ENCODE peak calls at places on chromosomes 11 and 22, in six cellular contexts. P, D, K, T, E and G are unnamed samples.

GRCh38 chr11:6132431-6132830 is 24.9 kb downstream of the OR56B4 start:
- DNase-seq in P (no peak), D (no peak), K (no peak), T (no peak), E (no peak), G (no peak)

GRCh38 chr22:22450343-22450839 is 58.2 kb downstream of the ZNF280B start:
- DNase-seq in P (peak), D (peak), K (no peak), T (no peak), E (no peak), G (no peak)

GRCh38 chr11:20672575-20672974 is 3.2 kb downstream of the NELL1 start:
- DNase-seq in P (peak), D (no peak), K (no peak), T (no peak), E (no peak), G (no peak)

GRCh38 chr22:19085233-19086043 is 36.8 kb downstream of the DGCR2 start:
- DNase-seq in P (peak), D (no peak), K (no peak), T (no peak), E (no peak), G (no peak)

GRCh38 chr11:79087957-79088318 is 352.9 kb downstream of the TENM4 start:
- DNase-seq in P (no peak), D (no peak), K (no peak), T (no peak), E (no peak), G (no peak)

GRCh38 chr11:9601041-9601875 is 27.8 kb downstream of the WEE1 start:
- DNase-seq in P (peak), D (no peak), K (no peak), T (peak), E (peak), G (no peak)

GRCh38 chr11:3137486-3138177 is 27.5 kb downstream of the OSBPL5 start:
- DNase-seq in P (peak), D (peak), K (no peak), T (no peak), E (peak), G (no peak)

GRCh38 chr22:35952576-35952975 is 76.0 kb downstream of the RBFOX2 start:
- DNase-seq in P (no peak), D (no peak), K (no peak), T (no peak), E (no peak), G (no peak)

GRCh38 chr11:104813532-104813931 is 84.7 kb downstream of the CASP12 start:
- DNase-seq in P (no peak), D (no peak), K (no peak), T (no peak), E (no peak), G (no peak)

GRCh38 chr22:40479887-40480538 is 109.6 kb downstream of the SGSM3 start:
- DNase-seq in P (peak), D (no peak), K (no peak), T (no peak), E (no peak), G (no peak)

GRCh38 chr11:10930224-10930960 is 72.5 kb upstream of the ZBED5 start:
- DNase-seq in P (peak), D (no peak), K (peak), T (no peak), E (no peak), G (no peak)

GRCh38 chr11:110866081-110866480 is 153.8 kb upstream of the ARHGAP20 start:
- DNase-seq in P (no peak), D (no peak), K (no peak), T (no peak), E (no peak), G (no peak)

GRCh38 chr11:43282607-43283440 is 29.0 kb upstream of the API5 start:
- DNase-seq in P (peak), D (peak), K (peak), T (peak), E (peak), G (no peak)

GRCh38 chr22:19615001-19615461 is 90.8 kb upstream of the CLDN5 start:
- DNase-seq in P (no peak), D (no peak), K (no peak), T (no peak), E (no peak), G (no peak)

GRCh38 chr11:75766449-75767227 is 1.9 kb upstream of the DGAT2 start:
- DNase-seq in P (no peak), D (no peak), K (no peak), T (no peak), E (no peak), G (no peak)

GRCh38 chr11:75768112-75768908 is at the start of gene DGAT2:
- DNase-seq in P (peak), D (peak), K (peak), T (peak), E (peak), G (peak)

GRCh38 chr11:75767228-75767572 is 1.4 kb upstream of the DGAT2 start:
- DNase-seq in P (no peak), D (no peak), K (no peak), T (no peak), E (no peak), G (no peak)

GRCh38 chr11:75768909-75769771 is 562 bp downstream of the DGAT2 start:
- DNase-seq in P (no peak), D (no peak), K (no peak), T (no peak), E (no peak), G (no peak)

DNA sequence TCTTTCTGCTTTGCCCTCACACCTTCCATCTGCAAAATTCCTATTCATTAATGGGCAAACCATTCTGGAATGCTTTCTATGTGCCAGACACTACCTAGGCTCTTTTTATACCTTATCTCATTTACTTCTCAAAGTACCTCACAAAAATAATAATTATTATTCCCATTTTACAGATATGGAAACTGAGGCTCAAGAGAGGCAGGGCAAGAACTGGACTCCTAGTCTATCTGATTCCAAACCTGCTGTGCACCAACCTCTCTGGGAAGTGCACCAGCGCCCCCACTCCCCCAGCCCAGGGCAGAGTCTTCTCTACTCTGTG is 826 bp upstream of the DGAT2 start:
- DNase-seq in P (no peak), D (no peak), K (no peak), T (no peak), E (no peak), G (no peak)
- H3K4me3 ChIP-seq in P (no peak), D (peak), K (no peak), T (peak), E (no peak), G (no peak)

DNA sequence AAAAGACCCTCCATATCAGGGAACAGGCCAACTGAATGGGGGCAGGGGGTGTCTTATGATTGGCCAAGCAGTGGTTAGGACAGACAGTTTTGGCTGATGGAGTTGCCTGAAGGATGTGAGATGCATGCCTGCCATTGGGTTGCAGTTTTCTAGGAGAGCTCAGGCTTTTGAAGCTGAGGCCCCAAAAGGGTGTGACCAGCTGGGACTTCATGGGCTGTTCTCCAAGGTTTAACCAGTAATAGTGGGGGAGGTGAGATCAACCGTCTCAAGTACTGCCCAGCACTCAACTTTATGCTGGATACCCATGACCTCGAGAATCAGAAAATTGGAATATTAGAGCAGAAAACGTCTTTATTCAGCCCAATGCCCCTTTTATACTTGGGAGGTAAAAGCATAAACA is 13.5 kb downstream of the DTX4 start:
- DNase-seq in P (no peak), D (no peak), K (no peak), T (no peak), E (no peak), G (no peak)
- H3K4me3 ChIP-seq in P (no peak), D (no peak), K (no peak), T (no peak), E (no peak), G (no peak)

DNA sequence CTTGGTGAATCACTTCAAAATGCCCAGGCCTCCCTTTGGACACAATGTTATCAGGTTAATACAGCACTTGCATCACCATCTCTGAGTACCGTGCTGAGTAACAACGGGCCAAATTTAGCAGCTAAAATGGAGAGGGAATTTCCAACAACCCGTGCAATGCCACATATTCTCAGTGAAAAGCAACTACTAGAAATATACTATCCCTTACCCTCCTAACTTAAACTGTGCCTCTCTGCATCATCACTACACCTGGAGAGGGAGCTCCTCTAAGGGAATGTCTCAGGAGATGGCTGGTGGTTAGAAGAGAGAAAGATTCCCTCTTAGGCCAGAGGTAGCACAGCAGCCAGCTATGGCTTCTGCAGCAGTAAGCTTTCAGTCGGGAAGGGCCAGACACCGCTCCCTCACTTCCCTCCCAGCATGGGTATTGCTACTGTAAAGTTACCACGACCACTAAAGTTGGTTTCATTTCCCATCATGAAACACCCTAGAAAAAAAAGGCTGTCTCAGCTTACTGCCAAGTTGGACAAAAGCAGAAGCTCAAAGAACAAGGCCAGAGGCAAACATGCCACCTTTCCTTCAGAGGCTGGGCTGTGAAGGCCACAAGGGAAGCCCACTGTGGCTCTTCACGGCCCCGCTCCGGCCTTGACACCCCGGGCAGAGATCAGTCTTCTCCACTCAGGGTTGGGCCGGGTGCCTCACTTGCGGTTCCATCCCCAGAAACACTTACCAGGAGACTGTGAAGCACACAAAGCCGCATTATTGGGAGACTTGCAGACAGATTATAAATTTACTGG is 3.9 kb downstream of the MAML2 start:
- DNase-seq in P (peak), D (peak), K (peak), T (no peak), E (peak), G (peak)
- H3K4me3 ChIP-seq in P (peak), D (peak), K (peak), T (peak), E (peak), G (no peak)

DNA sequence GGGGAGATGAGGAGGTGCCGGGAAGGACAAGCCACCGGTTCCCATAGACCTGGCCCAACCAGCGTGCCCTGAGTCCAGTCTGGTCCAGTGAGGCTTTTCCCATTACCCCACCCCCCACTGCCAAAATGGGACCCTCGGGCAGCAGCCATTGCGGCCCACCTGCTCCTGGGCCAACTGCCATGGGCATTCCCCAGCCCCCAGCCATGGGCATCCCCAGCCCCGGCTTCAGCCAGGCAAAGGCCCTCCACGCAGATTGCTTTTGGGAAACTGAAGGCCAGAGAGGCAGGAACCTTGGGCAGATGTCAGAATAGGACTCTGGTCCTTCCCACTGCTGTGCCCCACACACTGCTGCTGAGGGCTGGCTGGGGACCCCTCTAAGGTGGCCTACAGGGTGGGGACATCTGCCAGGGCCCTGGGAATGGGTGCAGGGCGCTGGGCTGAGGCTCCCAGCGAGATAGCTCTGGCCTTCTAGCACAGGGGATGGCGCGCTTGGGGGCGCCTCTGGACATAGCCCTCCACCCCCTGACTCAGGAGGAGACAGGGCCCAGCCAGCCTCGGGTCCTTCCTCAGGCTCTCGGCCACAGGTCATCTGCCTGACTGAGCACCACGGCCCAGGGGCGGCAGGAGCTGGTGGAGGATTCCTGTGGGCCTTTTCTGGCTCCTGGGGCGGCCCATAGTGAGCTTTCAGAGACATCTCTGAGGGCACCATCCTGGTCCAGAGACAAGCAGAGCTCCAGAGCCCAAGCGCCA is 4.9 kb downstream of the PIM3 start:
- DNase-seq in P (no peak), D (peak), K (no peak), T (no peak), E (peak), G (peak)
- H3K4me3 ChIP-seq in P (no peak), D (peak), K (no peak), T (no peak), E (no peak), G (no peak)

GRCh38 chr11:66747480-66747879 is 18.5 kb upstream of the SPTBN2 start:
- DNase-seq in P (no peak), D (no peak), K (no peak), T (no peak), E (no peak), G (no peak)

GRCh38 chr11:66744485-66745355 is 15.7 kb upstream of the SPTBN2 start:
- DNase-seq in P (peak), D (peak), K (peak), T (peak), E (peak), G (peak)

GRCh38 chr11:66745356-66746235 is 16.6 kb upstream of the SPTBN2 start:
- DNase-seq in P (no peak), D (peak), K (no peak), T (no peak), E (peak), G (peak)

GRCh38 chr11:66739983-66740382 is 11.0 kb upstream of the SPTBN2 start:
- DNase-seq in P (peak), D (no peak), K (no peak), T (no peak), E (no peak), G (no peak)

GRCh38 chr11:66743271-66743968 is 14.4 kb upstream of the SPTBN2 start:
- DNase-seq in P (no peak), D (peak), K (no peak), T (no peak), E (no peak), G (peak)
- H3K4me3 ChIP-seq in P (no peak), D (peak), K (peak), T (no peak), E (no peak), G (no peak)